ENCODE peak calls at places on chromosomes 4 and X, in ten cellular contexts. B is cardiac muscle cell, E is Panc1, M is K562, W is suprapubic skin, C is GM12864, T is mammary epithelial cell, N is right lobe of liver, Z is PC-9, R is brain microvascular endothelial cell. G is an unnamed sample.

GRCh38 chrX:10938371-10938982 is 172.7 kb upstream of the HCCS start:
- DNase-seq in B (no peak), W (no peak), N (no peak), C (no peak), E (no peak), M (no peak), T (no peak), R (no peak), Z (no peak), G (no peak)

GRCh38 chr4:81722229-81722900 is 250.7 kb upstream of the RASGEF1B start:
- DNase-seq in M (no peak), C (no peak), R (no peak), N (no peak), T (no peak), W (no peak), Z (no peak), B (no peak), E (no peak), G (no peak)

GRCh38 chr4:2248044-2248780 is 6.3 kb upstream of the HAUS3 start:
- DNase-seq in T (no peak), W (peak; percentile 72), C (no peak), Z (no peak), B (no peak), E (no peak), M (no peak), N (no peak), R (no peak), G (no peak)

GRCh38 chr4:90456891-90457290 is 329.7 kb downstream of the CCSER1 start:
- DNase-seq in C (no peak), T (no peak), E (no peak), W (no peak), Z (no peak), M (no peak), B (no peak), R (no peak), N (no peak), G (no peak)

GRCh38 chrX:362351-362750 is 24.4 kb downstream of the PPP2R3B start:
- DNase-seq in W (peak; percentile 65), C (no peak), M (no peak), Z (no peak), B (no peak), T (no peak), N (no peak), R (no peak), E (no peak), G (no peak)

GRCh38 chrX:71545364-71545763 is 12.5 kb downstream of the OGT start:
- DNase-seq in M (no peak), R (no peak), N (no peak), Z (no peak), W (no peak), T (no peak), C (no peak), E (no peak), B (no peak), G (no peak)

GRCh38 chr4:6908397-6909112 is 1.1 kb upstream of the TBC1D14 start:
- DNase-seq in W (no peak), T (no peak), B (peak; percentile 69), R (peak; percentile 45), C (no peak), Z (no peak), M (no peak), E (no peak), N (no peak), G (no peak)

GRCh38 chrX:30597258-30598012 is 19.9 kb upstream of the TASL start:
- DNase-seq in R (no peak), W (no peak), Z (no peak), B (no peak), N (no peak), E (no peak), T (no peak), M (no peak), C (peak; percentile 58), G (no peak)

GRCh38 chrX:97332963-97333362 is 449.3 kb downstream of the RPA4 start:
- DNase-seq in N (no peak), C (no peak), T (no peak), E (no peak), Z (no peak), W (no peak), R (peak; percentile 4), M (no peak), B (peak; percentile 18), G (no peak)

DNA sequence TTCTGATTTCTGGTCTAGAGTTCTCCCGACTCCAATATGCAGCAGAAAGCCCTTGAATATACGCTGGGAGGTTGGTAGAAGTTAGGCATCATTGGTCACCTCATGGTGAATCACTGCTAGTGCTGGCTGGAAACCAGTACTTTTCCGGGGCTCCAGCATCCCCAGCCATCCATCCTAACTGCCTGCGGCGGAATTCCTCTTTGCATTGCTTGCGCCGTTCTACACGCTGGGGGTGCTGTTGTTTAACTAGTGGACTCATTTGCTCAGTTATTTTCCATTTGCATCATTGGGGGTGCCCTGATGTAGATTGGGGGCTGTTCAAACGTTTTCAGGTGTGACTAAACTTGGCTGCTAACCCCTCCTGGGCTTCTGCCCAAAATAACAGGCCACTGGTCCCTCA is 23.3 kb upstream of the GPR50 start:
- DNase-seq in C (no peak), T (peak; percentile 55), R (peak; percentile 4), B (peak; percentile 7), Z (peak; percentile 41), W (no peak), N (no peak), M (peak; percentile 8), E (peak; percentile 2), G (peak; percentile 62)
- TF ChIP-seq CTCF in C (peak; percentile 2), T (peak; percentile 23), R (peak; percentile 47), B (peak; percentile 28), Z (peak; percentile 57), W (no peak), N (no peak), M (peak; percentile 31), E (peak; percentile 55), G (no peak)

DNA sequence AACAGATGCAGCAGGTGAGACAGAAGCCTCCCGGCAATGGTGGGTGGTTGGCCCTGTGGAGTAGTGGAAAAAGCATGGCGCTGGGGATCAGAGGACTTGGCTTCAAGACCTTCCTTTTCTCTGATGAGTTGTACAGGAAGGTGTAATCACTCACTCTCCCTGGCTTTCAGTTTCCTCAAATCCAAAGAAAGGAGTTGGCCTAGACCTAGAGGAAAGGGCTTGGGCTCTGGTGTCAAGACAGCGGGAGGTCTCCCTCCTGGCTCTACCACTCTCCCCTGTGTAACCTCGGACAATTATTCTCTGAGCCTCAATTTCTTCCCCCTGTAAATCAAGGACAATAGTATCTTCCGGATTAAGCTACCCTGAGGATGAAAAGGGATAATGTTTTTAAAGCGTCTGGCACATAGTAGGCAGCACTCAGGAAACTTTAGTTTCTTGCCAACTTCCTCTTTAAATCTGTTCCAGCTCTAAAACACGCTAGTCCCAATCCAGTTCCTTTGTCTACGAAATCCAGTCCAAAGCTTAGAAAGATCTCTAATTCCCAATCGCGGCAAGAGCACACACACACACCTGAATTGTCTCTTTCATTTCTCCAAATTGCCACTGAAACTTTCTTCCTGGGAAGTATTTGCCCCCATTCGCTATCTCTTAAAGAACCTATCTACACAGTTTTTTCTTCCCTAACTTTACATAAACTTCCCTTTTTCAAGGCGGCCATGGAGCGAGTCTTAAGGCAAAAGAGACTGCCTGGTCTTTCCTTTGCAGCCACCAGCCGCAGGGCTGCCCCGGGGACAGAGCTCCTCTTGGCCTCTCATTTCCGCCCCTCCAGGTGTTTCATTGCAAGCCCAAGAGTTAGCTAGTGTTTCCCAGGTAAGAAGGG is 29.9 kb upstream of the GPC4 start:
- DNase-seq in B (peak; percentile 2), Z (peak; percentile 43), M (no peak), R (no peak), E (no peak), C (no peak), W (no peak), T (peak; percentile 52), N (no peak), G (peak; percentile 61)
- H3K4me3 ChIP-seq in B (peak overlapping the region; percentile 34), Z (peak overlapping the region; percentile 54), M (no peak overlapping the region), R (peak overlapping the region; percentile 29), E (peak overlapping the region; percentile 11), C (no peak overlapping the region), W (peak overlapping the region; percentile 34), T (peak overlapping the region; percentile 15), N (no peak overlapping the region), G (peak overlapping the region; percentile 31)

DNA sequence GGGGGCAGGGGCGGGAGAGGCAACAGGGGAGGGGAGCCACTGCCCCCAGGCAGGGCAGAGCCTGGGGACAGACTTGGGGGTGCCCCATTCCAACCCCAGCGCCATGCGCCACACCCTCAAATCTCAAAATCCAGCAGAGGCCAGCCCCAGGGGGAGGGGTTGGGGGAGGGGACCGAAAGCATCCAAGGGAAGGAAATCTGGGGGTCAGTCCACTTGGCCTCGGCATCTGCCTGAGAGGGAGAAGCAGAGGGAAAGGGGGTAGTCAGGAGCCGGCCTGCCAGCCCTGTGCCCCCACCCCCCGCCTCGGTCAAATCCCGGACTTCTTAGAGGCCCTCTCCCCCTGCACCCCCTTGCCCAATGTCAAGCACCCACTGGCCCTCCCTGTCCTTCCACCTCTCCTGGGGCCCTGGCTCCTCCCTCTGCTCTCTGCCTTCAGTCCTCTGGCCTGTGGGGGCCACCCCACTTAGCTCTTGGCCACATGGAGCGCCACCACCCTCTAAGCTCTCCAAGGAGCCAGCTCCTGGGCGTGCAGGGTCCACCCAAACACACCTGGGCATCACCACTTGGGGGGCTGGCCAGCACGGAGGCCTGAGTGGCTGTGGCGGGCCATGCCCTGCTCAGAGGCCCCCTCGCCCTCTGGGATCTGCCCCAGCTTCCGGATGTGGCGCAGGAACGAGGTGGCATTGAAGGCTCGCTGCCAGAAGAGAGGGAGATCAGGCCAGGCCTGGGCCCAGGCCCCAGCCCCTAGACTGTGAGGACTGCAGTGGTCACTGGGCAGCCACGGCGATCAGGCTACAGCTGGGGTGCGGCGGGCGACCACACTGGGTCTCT is 3.5 kb downstream of the PNCK start:
- DNase-seq in W (no peak), E (no peak), Z (no peak), T (no peak), N (no peak), M (no peak), B (no peak), C (no peak), R (no peak), G (no peak)
- TF ChIP-seq CTCF in W (no peak), E (no peak), Z (no peak), T (no peak), N (no peak), M (no peak), B (no peak), C (no peak), R (no peak), G (no peak)

DNA sequence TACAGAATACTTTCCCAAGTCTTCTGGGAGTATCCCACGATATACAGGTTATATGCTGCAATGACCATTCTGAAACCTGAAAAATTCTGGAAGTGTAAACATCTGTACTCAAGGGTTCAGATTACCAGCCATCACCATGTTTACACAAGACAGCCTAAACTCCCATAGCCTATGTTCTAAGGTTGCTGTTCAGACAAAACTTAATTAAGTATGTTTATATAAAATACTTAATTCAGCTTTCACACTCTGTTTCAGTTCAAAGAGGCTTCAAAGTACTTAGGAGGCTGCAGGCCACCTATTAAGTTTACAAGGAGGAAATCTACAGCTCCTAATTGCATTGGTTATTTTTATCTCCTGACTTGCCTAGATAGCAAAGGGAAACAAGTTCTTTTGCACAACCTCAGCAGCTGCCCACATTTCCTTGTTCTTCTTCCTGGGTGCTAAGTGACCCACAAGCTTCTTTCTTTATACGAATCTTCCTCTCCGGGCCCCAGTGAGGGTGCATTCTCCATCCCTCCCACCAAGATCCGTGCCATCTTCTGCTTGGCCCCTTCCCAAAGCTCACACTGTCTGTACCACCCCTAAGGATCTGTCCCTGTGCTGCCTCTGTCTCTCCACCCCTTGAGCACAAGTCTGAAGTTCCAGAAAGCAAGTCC is 2.0 kb downstream of the GAK start:
- DNase-seq in E (no peak), B (no peak), C (no peak), M (no peak), Z (no peak), R (no peak), N (no peak), T (no peak), W (peak; percentile 66), G (peak; percentile 35)
- H3K4me3 ChIP-seq in E (peak overlapping the region; percentile 90), B (no peak overlapping the region), C (peak overlapping the region; percentile 9), M (peak overlapping the region; percentile 99), Z (peak overlapping the region; percentile 96), R (no peak overlapping the region), N (no peak overlapping the region), T (peak overlapping the region; percentile 98), W (peak overlapping the region; percentile 96), G (peak overlapping the region; percentile 67)

GRCh38 chr4:8131826-8132225 is 26.8 kb downstream of the ABLIM2 start:
- DNase-seq in Z (no peak), C (no peak), W (no peak), E (no peak), T (no peak), B (no peak), R (no peak), M (no peak), N (no peak), G (no peak)
- TF ChIP-seq CTCF in Z (no peak), C (no peak), W (no peak), E (no peak), T (no peak), B (no peak), R (no peak), M (no peak), N (no peak), G (no peak)

G was measured in epithelial cell of esophagus.